ENCODE peak calls at places on chromosomes 2 and 18, in nine cellular contexts. One of them, this sample, is unnamed.

GRCh38 chr2:216859944-216860343 is at the start of gene TNP1:
- DNase-seq in SK-N-DZ: no peak
- DNase-seq in choroid plexus epithelial cell: no peak
- DNase-seq in retina: no peak
- DNase-seq in anterior cingulate cortex: no peak
- DNase-seq in activated CD4-positive, alpha-beta T cell treated with anti-CD3 and anti-CD28 coated beads for 4 hours: no peak
- DNase-seq in CD8-positive, alpha-beta T cell: no peak
- DNase-seq in AG08396: no peak
- DNase-seq in ELR: no peak
- DNase-seq in this sample: no peak

GRCh38 chr2:113974727-113975126 is 84.8 kb downstream of the ACTR3 start:
- DNase-seq in SK-N-DZ: no peak
- DNase-seq in choroid plexus epithelial cell: no peak
- DNase-seq in retina: peak; percentile 52
- DNase-seq in anterior cingulate cortex: no peak
- DNase-seq in activated CD4-positive, alpha-beta T cell treated with anti-CD3 and anti-CD28 coated beads for 4 hours: no peak
- DNase-seq in CD8-positive, alpha-beta T cell: no peak
- DNase-seq in AG08396: no peak
- DNase-seq in ELR: no peak
- DNase-seq in this sample: no peak

GRCh38 chr2:219308142-219309093 is 783 bp downstream of the PTPRN start:
- DNase-seq in SK-N-DZ: peak; percentile 70
- DNase-seq in choroid plexus epithelial cell: peak; percentile 63
- DNase-seq in retina: peak; percentile 74
- DNase-seq in anterior cingulate cortex: peak; percentile 36
- DNase-seq in activated CD4-positive, alpha-beta T cell treated with anti-CD3 and anti-CD28 coated beads for 4 hours: peak; percentile 58
- DNase-seq in CD8-positive, alpha-beta T cell: peak; percentile 52
- DNase-seq in AG08396: peak; percentile 87
- DNase-seq in ELR: peak; percentile 78
- DNase-seq in this sample: peak; percentile 67

GRCh38 chr2:238786379-238786778 is 61.5 kb upstream of the TWIST2 start:
- DNase-seq in SK-N-DZ: no peak
- DNase-seq in choroid plexus epithelial cell: no peak
- DNase-seq in retina: no peak
- DNase-seq in anterior cingulate cortex: no peak
- DNase-seq in activated CD4-positive, alpha-beta T cell treated with anti-CD3 and anti-CD28 coated beads for 4 hours: no peak
- DNase-seq in CD8-positive, alpha-beta T cell: no peak
- DNase-seq in AG08396: no peak
- DNase-seq in ELR: peak; percentile 65
- DNase-seq in this sample: no peak

GRCh38 chr2:54040685-54041084 is 69.9 kb upstream of the PSME4 start:
- DNase-seq in SK-N-DZ: no peak
- DNase-seq in choroid plexus epithelial cell: no peak
- DNase-seq in retina: no peak
- DNase-seq in anterior cingulate cortex: no peak
- DNase-seq in activated CD4-positive, alpha-beta T cell treated with anti-CD3 and anti-CD28 coated beads for 4 hours: no peak
- DNase-seq in CD8-positive, alpha-beta T cell: no peak
- DNase-seq in AG08396: no peak
- DNase-seq in ELR: no peak
- DNase-seq in this sample: no peak

GRCh38 chr18:36903215-36903928 is 74.4 kb downstream of the KIAA1328 start:
- DNase-seq in SK-N-DZ: no peak
- DNase-seq in choroid plexus epithelial cell: no peak
- DNase-seq in retina: no peak
- DNase-seq in anterior cingulate cortex: no peak
- DNase-seq in activated CD4-positive, alpha-beta T cell treated with anti-CD3 and anti-CD28 coated beads for 4 hours: no peak
- DNase-seq in CD8-positive, alpha-beta T cell: no peak
- DNase-seq in AG08396: peak; percentile 5
- DNase-seq in ELR: no peak
- DNase-seq in this sample: no peak

GRCh38 chr2:208854717-208855116 is 448.1 kb downstream of the PTH2R start:
- DNase-seq in SK-N-DZ: no peak
- DNase-seq in choroid plexus epithelial cell: no peak
- DNase-seq in retina: no peak
- DNase-seq in anterior cingulate cortex: no peak
- DNase-seq in activated CD4-positive, alpha-beta T cell treated with anti-CD3 and anti-CD28 coated beads for 4 hours: no peak
- DNase-seq in CD8-positive, alpha-beta T cell: no peak
- DNase-seq in AG08396: no peak
- DNase-seq in ELR: no peak
- DNase-seq in this sample: no peak

GRCh38 chr2:49490710-49491109 is 336.4 kb upstream of the FSHR start:
- DNase-seq in SK-N-DZ: peak; percentile 59
- DNase-seq in choroid plexus epithelial cell: no peak
- DNase-seq in retina: no peak
- DNase-seq in anterior cingulate cortex: no peak
- DNase-seq in activated CD4-positive, alpha-beta T cell treated with anti-CD3 and anti-CD28 coated beads for 4 hours: no peak
- DNase-seq in CD8-positive, alpha-beta T cell: no peak
- DNase-seq in AG08396: no peak
- DNase-seq in ELR: peak; percentile 3
- DNase-seq in this sample: no peak

GRCh38 chr18:54736981-54737380 is 91.3 kb upstream of the RAB27B start:
- DNase-seq in SK-N-DZ: no peak
- DNase-seq in choroid plexus epithelial cell: no peak
- DNase-seq in retina: no peak
- DNase-seq in anterior cingulate cortex: no peak
- DNase-seq in activated CD4-positive, alpha-beta T cell treated with anti-CD3 and anti-CD28 coated beads for 4 hours: no peak
- DNase-seq in CD8-positive, alpha-beta T cell: no peak
- DNase-seq in AG08396: no peak
- DNase-seq in ELR: no peak
- DNase-seq in this sample: no peak

GRCh38 chr18:36352384-36352783 is 54.9 kb downstream of the FHOD3 start:
- DNase-seq in SK-N-DZ: no peak
- DNase-seq in choroid plexus epithelial cell: peak; percentile 81
- DNase-seq in retina: no peak
- DNase-seq in anterior cingulate cortex: peak; percentile 27
- DNase-seq in activated CD4-positive, alpha-beta T cell treated with anti-CD3 and anti-CD28 coated beads for 4 hours: no peak
- DNase-seq in CD8-positive, alpha-beta T cell: no peak
- DNase-seq in AG08396: peak; percentile 53
- DNase-seq in ELR: peak; percentile 98
- DNase-seq in this sample: no peak

GRCh38 chr2:102619414-102620319 is at the start of gene SLC9A2:
- DNase-seq in SK-N-DZ: peak; percentile 11
- DNase-seq in choroid plexus epithelial cell: no peak
- DNase-seq in retina: peak; percentile 77
- DNase-seq in anterior cingulate cortex: no peak
- DNase-seq in activated CD4-positive, alpha-beta T cell treated with anti-CD3 and anti-CD28 coated beads for 4 hours: no peak
- DNase-seq in CD8-positive, alpha-beta T cell: no peak
- DNase-seq in AG08396: peak; percentile 28
- DNase-seq in ELR: no peak
- DNase-seq in this sample: no peak

GRCh38 chr2:232502901-232503791 is 15.5 kb upstream of the ECEL1 start:
- DNase-seq in SK-N-DZ: peak; percentile 37
- DNase-seq in choroid plexus epithelial cell: peak; percentile 14
- DNase-seq in retina: peak; percentile 82
- DNase-seq in anterior cingulate cortex: peak; percentile 35
- DNase-seq in activated CD4-positive, alpha-beta T cell treated with anti-CD3 and anti-CD28 coated beads for 4 hours: peak; percentile 51
- DNase-seq in CD8-positive, alpha-beta T cell: no peak
- DNase-seq in AG08396: peak; percentile 62
- DNase-seq in ELR: peak; percentile 25
- DNase-seq in this sample: peak; percentile 20

GRCh38 chr2:30942430-30942829 is 135.2 kb upstream of the CAPN13 start:
- DNase-seq in SK-N-DZ: no peak
- DNase-seq in choroid plexus epithelial cell: no peak
- DNase-seq in retina: no peak
- DNase-seq in anterior cingulate cortex: no peak
- DNase-seq in activated CD4-positive, alpha-beta T cell treated with anti-CD3 and anti-CD28 coated beads for 4 hours: no peak
- DNase-seq in CD8-positive, alpha-beta T cell: no peak
- DNase-seq in AG08396: no peak
- DNase-seq in ELR: no peak
- DNase-seq in this sample: no peak

GRCh38 chr2:238278626-238279323 is 9.6 kb downstream of the PER2 start:
- DNase-seq in SK-N-DZ: no peak
- DNase-seq in choroid plexus epithelial cell: no peak
- DNase-seq in retina: no peak
- DNase-seq in anterior cingulate cortex: no peak
- DNase-seq in activated CD4-positive, alpha-beta T cell treated with anti-CD3 and anti-CD28 coated beads for 4 hours: no peak
- DNase-seq in CD8-positive, alpha-beta T cell: no peak
- DNase-seq in AG08396: no peak
- DNase-seq in ELR: no peak
- DNase-seq in this sample: no peak

GRCh38 chr2:174485763-174486613 is 841 bp downstream of the GPR155 start:
- DNase-seq in SK-N-DZ: peak; percentile 27
- DNase-seq in choroid plexus epithelial cell: peak; percentile 57
- DNase-seq in retina: no peak
- DNase-seq in anterior cingulate cortex: peak; percentile 29
- DNase-seq in activated CD4-positive, alpha-beta T cell treated with anti-CD3 and anti-CD28 coated beads for 4 hours: peak; percentile 11
- DNase-seq in CD8-positive, alpha-beta T cell: no peak
- DNase-seq in AG08396: peak; percentile 30
- DNase-seq in ELR: peak; percentile 58
- DNase-seq in this sample: peak; percentile 39

GRCh38 chr2:72718906-72719305 is 106.9 kb downstream of the EXOC6B start:
- DNase-seq in SK-N-DZ: no peak
- DNase-seq in choroid plexus epithelial cell: no peak
- DNase-seq in retina: no peak
- DNase-seq in anterior cingulate cortex: no peak
- DNase-seq in activated CD4-positive, alpha-beta T cell treated with anti-CD3 and anti-CD28 coated beads for 4 hours: no peak
- DNase-seq in CD8-positive, alpha-beta T cell: no peak
- DNase-seq in AG08396: no peak
- DNase-seq in ELR: no peak
- DNase-seq in this sample: no peak

GRCh38 chr2:101893676-101894381 is 97.9 kb upstream of the IL1R2 start:
- DNase-seq in SK-N-DZ: no peak
- DNase-seq in choroid plexus epithelial cell: peak; percentile 70
- DNase-seq in retina: peak; percentile 77
- DNase-seq in anterior cingulate cortex: no peak
- DNase-seq in activated CD4-positive, alpha-beta T cell treated with anti-CD3 and anti-CD28 coated beads for 4 hours: no peak
- DNase-seq in CD8-positive, alpha-beta T cell: no peak
- DNase-seq in AG08396: no peak
- DNase-seq in ELR: no peak
- DNase-seq in this sample: no peak

GRCh38 chr2:218005028-218005427 is 2.2 kb upstream of the TNS1 start:
- DNase-seq in SK-N-DZ: no peak
- DNase-seq in choroid plexus epithelial cell: no peak
- DNase-seq in retina: no peak
- DNase-seq in anterior cingulate cortex: no peak
- DNase-seq in activated CD4-positive, alpha-beta T cell treated with anti-CD3 and anti-CD28 coated beads for 4 hours: no peak
- DNase-seq in CD8-positive, alpha-beta T cell: no peak
- DNase-seq in AG08396: no peak
- DNase-seq in ELR: no peak
- DNase-seq in this sample: no peak

GRCh38 chr2:113117594-113118262 is 9.7 kb upstream of the IL1RN start:
- DNase-seq in SK-N-DZ: no peak
- DNase-seq in choroid plexus epithelial cell: peak; percentile 71
- DNase-seq in retina: no peak
- DNase-seq in anterior cingulate cortex: no peak
- DNase-seq in activated CD4-positive, alpha-beta T cell treated with anti-CD3 and anti-CD28 coated beads for 4 hours: no peak
- DNase-seq in CD8-positive, alpha-beta T cell: no peak
- DNase-seq in AG08396: peak; percentile 61
- DNase-seq in ELR: peak; percentile 23
- DNase-seq in this sample: peak; percentile 14

GRCh38 chr2:241254904-241255351 is 60.5 kb downstream of the HDLBP start:
- DNase-seq in SK-N-DZ: no peak
- DNase-seq in choroid plexus epithelial cell: no peak
- DNase-seq in retina: no peak
- DNase-seq in anterior cingulate cortex: no peak
- DNase-seq in activated CD4-positive, alpha-beta T cell treated with anti-CD3 and anti-CD28 coated beads for 4 hours: no peak
- DNase-seq in CD8-positive, alpha-beta T cell: no peak
- DNase-seq in AG08396: no peak
- DNase-seq in ELR: no peak
- DNase-seq in this sample: no peak

GRCh38 chr2:8779795-8780194 is 57.6 kb downstream of the KIDINS220 start:
- DNase-seq in SK-N-DZ: no peak
- DNase-seq in choroid plexus epithelial cell: no peak
- DNase-seq in retina: no peak
- DNase-seq in anterior cingulate cortex: no peak
- DNase-seq in activated CD4-positive, alpha-beta T cell treated with anti-CD3 and anti-CD28 coated beads for 4 hours: no peak
- DNase-seq in CD8-positive, alpha-beta T cell: no peak
- DNase-seq in AG08396: no peak
- DNase-seq in ELR: no peak
- DNase-seq in this sample: no peak

GRCh38 chr2:26685943-26686839 is 6.3 kb upstream of the KCNK3 start:
- DNase-seq in SK-N-DZ: peak; percentile 27
- DNase-seq in choroid plexus epithelial cell: no peak
- DNase-seq in retina: peak; percentile 55
- DNase-seq in anterior cingulate cortex: no peak
- DNase-seq in activated CD4-positive, alpha-beta T cell treated with anti-CD3 and anti-CD28 coated beads for 4 hours: no peak
- DNase-seq in CD8-positive, alpha-beta T cell: no peak
- DNase-seq in AG08396: no peak
- DNase-seq in ELR: no peak
- DNase-seq in this sample: no peak

GRCh38 chr2:60356346-60356745 is 197.1 kb downstream of the BCL11A start:
- DNase-seq in SK-N-DZ: no peak
- DNase-seq in choroid plexus epithelial cell: no peak
- DNase-seq in retina: no peak
- DNase-seq in anterior cingulate cortex: no peak
- DNase-seq in activated CD4-positive, alpha-beta T cell treated with anti-CD3 and anti-CD28 coated beads for 4 hours: no peak
- DNase-seq in CD8-positive, alpha-beta T cell: no peak
- DNase-seq in AG08396: no peak
- DNase-seq in ELR: no peak
- DNase-seq in this sample: no peak

GRCh38 chr2:42903821-42904575 is 111.6 kb upstream of the HAAO start:
- DNase-seq in SK-N-DZ: peak; percentile 44
- DNase-seq in choroid plexus epithelial cell: no peak
- DNase-seq in retina: peak; percentile 83
- DNase-seq in anterior cingulate cortex: no peak
- DNase-seq in activated CD4-positive, alpha-beta T cell treated with anti-CD3 and anti-CD28 coated beads for 4 hours: no peak
- DNase-seq in CD8-positive, alpha-beta T cell: no peak
- DNase-seq in AG08396: no peak
- DNase-seq in ELR: no peak
- DNase-seq in this sample: no peak

GRCh38 chr2:180376076-180376475 is 369.0 kb upstream of the CWC22 start:
- DNase-seq in SK-N-DZ: no peak
- DNase-seq in choroid plexus epithelial cell: peak; percentile 25
- DNase-seq in retina: no peak
- DNase-seq in anterior cingulate cortex: no peak
- DNase-seq in activated CD4-positive, alpha-beta T cell treated with anti-CD3 and anti-CD28 coated beads for 4 hours: no peak
- DNase-seq in CD8-positive, alpha-beta T cell: no peak
- DNase-seq in AG08396: no peak
- DNase-seq in ELR: peak; percentile 54
- DNase-seq in this sample: no peak

GRCh38 chr2:10879624-10880585 is 31.8 kb upstream of the KCNF1 start:
- DNase-seq in SK-N-DZ: no peak
- DNase-seq in choroid plexus epithelial cell: no peak
- DNase-seq in retina: no peak
- DNase-seq in anterior cingulate cortex: no peak
- DNase-seq in activated CD4-positive, alpha-beta T cell treated with anti-CD3 and anti-CD28 coated beads for 4 hours: no peak
- DNase-seq in CD8-positive, alpha-beta T cell: no peak
- DNase-seq in AG08396: no peak
- DNase-seq in ELR: no peak
- DNase-seq in this sample: no peak

GRCh38 chr2:158464426-158465281 is 7.9 kb downstream of the PKP4 start:
- DNase-seq in SK-N-DZ: no peak
- DNase-seq in choroid plexus epithelial cell: peak; percentile 52
- DNase-seq in retina: no peak
- DNase-seq in anterior cingulate cortex: no peak
- DNase-seq in activated CD4-positive, alpha-beta T cell treated with anti-CD3 and anti-CD28 coated beads for 4 hours: peak; percentile 1
- DNase-seq in CD8-positive, alpha-beta T cell: no peak
- DNase-seq in AG08396: no peak
- DNase-seq in ELR: peak; percentile 52
- DNase-seq in this sample: no peak

This sample was measured in stimulated activated CD4-positive, alpha-beta T cell treated with anti-CD3 and anti-CD28 coated beads, Interleukin-4, amount 100 ng/mL, for 24 hours.